ENCODE peak calls at places on chromosomes 1 and 21, in seven cellular contexts. O is left lung, I is fibroblast of lung, K is kidney, D is heart left ventricle, Q is upper lobe of right lung, P is suprapubic skin. X is an unnamed sample. For H3K36me3, the result is how much of the 10 kb centered on the place peaks cover.

GRCh38 chr1:153544453-153545066 is 1.0 kb downstream of the S100A4 start:
- DNase-seq in O (no peak), I (no peak), K (peak), D (no peak), Q (no peak), P (no peak), X (no peak)

GRCh38 chr1:3068400-3069361 is at the start of gene PRDM16:
- DNase-seq in O (peak), I (peak), K (peak), D (peak), Q (peak), P (no peak), X (peak)

GRCh38 chr1:168734271-168734670 is 5.3 kb upstream of the DPT start:
- DNase-seq in O (no peak), I (no peak), K (no peak), D (peak), Q (no peak), P (no peak), X (no peak)

GRCh38 chr1:45325816-45326506 is 734 bp upstream of the HPDL start:
- DNase-seq in O (no peak), I (peak), K (no peak), D (no peak), Q (no peak), P (no peak), X (no peak)

GRCh38 chr1:103220503-103221095 is 112.3 kb upstream of the COL11A1 start:
- DNase-seq in O (no peak), I (peak), K (no peak), D (no peak), Q (no peak), P (no peak), X (no peak)

GRCh38 chr1:65795311-65795710 is 2.6 kb downstream of the PDE4B start:
- DNase-seq in O (no peak), I (no peak), K (no peak), D (no peak), Q (no peak), P (no peak), X (no peak)

GRCh38 chr1:5455651-5456050 is 536.6 kb downstream of the NPHP4 start:
- DNase-seq in O (no peak), I (no peak), K (no peak), D (no peak), Q (no peak), P (no peak), X (no peak)

GRCh38 chr21:38861989-38862683 is 56.4 kb downstream of the ETS2 start:
- DNase-seq in O (no peak), I (peak), K (no peak), D (no peak), Q (no peak), P (no peak), X (no peak)

GRCh38 chr1:29280780-29281131 is 44.4 kb downstream of the PTPRU start:
- DNase-seq in O (no peak), I (peak), K (no peak), D (no peak), Q (no peak), P (peak), X (no peak)

GRCh38 chr1:41848216-41848952 is 70.3 kb downstream of the HIVEP3 start:
- DNase-seq in O (no peak), I (no peak), K (no peak), D (no peak), Q (no peak), P (no peak), X (no peak)

GRCh38 chr21:34980423-34981115 is 68.5 kb downstream of the RUNX1 start:
- DNase-seq in O (no peak), I (peak), K (no peak), D (no peak), Q (no peak), P (no peak), X (no peak)

GRCh38 chr21:34986561-34987533 is 62.3 kb downstream of the RUNX1 start:
- DNase-seq in O (peak), I (peak), K (no peak), D (no peak), Q (no peak), P (no peak), X (no peak)

GRCh38 chr21:34981793-34982192 is 67.3 kb downstream of the RUNX1 start:
- DNase-seq in O (no peak), I (no peak), K (no peak), D (no peak), Q (no peak), P (no peak), X (no peak)

GRCh38 chr21:34984356-34984755 is 64.7 kb downstream of the RUNX1 start:
- DNase-seq in O (no peak), I (no peak), K (no peak), D (no peak), Q (no peak), P (no peak), X (no peak)

GRCh38 chr21:34983680-34984086 is 65.4 kb downstream of the RUNX1 start:
- DNase-seq in O (no peak), I (peak), K (no peak), D (no peak), Q (no peak), P (no peak), X (no peak)
- H3K27ac ChIP-seq in O (peak), I (peak), K (no peak), D (no peak), Q (peak), P (no peak), X (no peak)

DNA sequence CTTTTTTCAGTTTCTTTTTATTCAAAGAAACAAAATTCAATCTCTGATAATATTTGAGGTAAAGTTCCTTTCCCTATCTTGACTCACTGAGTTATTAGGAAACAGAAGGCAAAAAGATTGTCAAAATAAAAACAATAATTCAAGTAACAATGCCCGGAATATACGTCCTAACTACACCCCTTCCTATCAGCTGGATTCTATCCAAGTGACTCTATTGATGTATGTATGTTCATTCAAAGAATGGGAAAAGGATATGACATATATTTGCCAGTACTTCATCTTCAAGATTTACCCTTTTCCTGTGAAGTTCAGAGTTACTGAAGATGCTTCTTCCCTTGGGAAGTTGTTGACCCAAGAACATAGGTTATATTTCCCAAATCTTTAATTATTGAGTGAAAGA is 13.7 kb downstream of the SPRTN start:
- DNase-seq in O (no peak), I (no peak), K (no peak), D (no peak), Q (no peak), P (no peak), X (no peak)
- H3K36me3 ChIP-seq in O (under half), I (under half), K (under half), D (half or more), Q (half or more), P (half or more), X (under half)

DNA sequence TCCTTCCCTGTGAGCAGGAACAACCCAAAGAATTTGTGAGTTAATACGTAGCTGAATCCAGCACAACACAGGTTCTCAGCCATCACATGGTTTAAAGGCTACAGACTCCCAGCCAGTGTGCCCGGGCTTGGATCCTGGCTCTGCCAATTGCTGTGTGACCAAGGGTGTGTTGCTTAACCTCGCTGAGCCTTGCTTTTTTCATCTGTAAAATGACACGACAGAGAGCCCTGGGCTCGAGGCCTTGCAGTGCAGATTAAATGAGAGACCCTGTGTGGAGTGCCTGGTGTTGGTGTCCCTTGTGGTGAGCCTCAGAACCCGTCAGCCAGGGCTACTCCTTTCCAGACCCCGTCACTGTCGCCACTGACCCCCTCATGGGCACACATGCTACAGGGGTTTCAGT is 39.4 kb downstream of the CHAF1B start:
- DNase-seq in O (peak), I (no peak), K (no peak), D (no peak), Q (no peak), P (no peak), X (no peak)
- H3K27ac ChIP-seq in O (no peak), I (no peak), K (no peak), D (no peak), Q (no peak), P (no peak), X (no peak)

DNA sequence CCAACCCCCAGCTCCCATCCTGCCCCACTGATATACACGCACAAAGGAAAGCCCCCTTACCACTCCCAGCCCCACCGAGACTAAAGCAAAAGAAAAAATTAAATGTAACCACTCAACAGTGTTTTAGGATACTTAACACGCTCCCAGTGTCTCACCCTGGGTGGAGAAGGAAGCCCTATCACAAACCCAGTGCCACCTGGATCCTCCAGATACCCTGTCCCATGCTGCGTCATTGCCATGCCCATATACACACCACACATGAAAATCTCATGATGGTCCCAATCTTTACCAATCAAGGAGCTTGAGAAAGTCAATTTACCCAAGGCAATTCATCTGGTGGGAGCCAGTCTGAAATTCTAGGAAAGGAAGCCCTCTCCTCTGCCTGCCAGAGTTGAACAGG is 11.2 kb downstream of the KIAA1614 start:
- DNase-seq in O (no peak), I (no peak), K (no peak), D (no peak), Q (no peak), P (no peak), X (no peak)
- H3K36me3 ChIP-seq in O (under half), I (under half), K (under half), D (under half), Q (under half), P (under half), X (under half)

GRCh38 chr1:57471995-57472394 is 48.1 kb upstream of the DAB1 start:
- DNase-seq in O (no peak), I (no peak), K (no peak), D (no peak), Q (no peak), P (no peak), X (no peak)

GRCh38 chr1:57475366-57475765 is 51.5 kb upstream of the DAB1 start:
- DNase-seq in O (no peak), I (no peak), K (no peak), D (no peak), Q (no peak), P (no peak), X (no peak)

GRCh38 chr1:57470028-57470427 is 46.2 kb upstream of the DAB1 start:
- DNase-seq in O (no peak), I (peak), K (no peak), D (no peak), Q (no peak), P (no peak), X (no peak)

GRCh38 chr1:57473448-57473847 is 49.6 kb upstream of the DAB1 start:
- DNase-seq in O (no peak), I (no peak), K (no peak), D (no peak), Q (no peak), P (no peak), X (no peak)

GRCh38 chr1:57474097-57474750 is 50.4 kb upstream of the DAB1 start:
- DNase-seq in O (no peak), I (peak), K (no peak), D (no peak), Q (no peak), P (no peak), X (no peak)
- H3K27ac ChIP-seq in O (no peak), I (no peak), K (no peak), D (no peak), Q (no peak), P (no peak), X (no peak)

GRCh38 chr1:35180776-35181374 is 12.1 kb downstream of the SFPQ start:
- DNase-seq in O (no peak), I (peak), K (no peak), D (no peak), Q (no peak), P (no peak), X (no peak)
- H3K36me3 ChIP-seq in O (under half), I (under half), K (half or more), D (half or more), Q (half or more), P (half or more), X (under half)

GRCh38 chr1:186404454-186405051 is 28.9 kb downstream of the ODR4 start:
- DNase-seq in O (no peak), I (peak), K (no peak), D (no peak), Q (no peak), P (no peak), X (no peak)

GRCh38 chr1:186403632-186404031 is 28.0 kb downstream of the ODR4 start:
- DNase-seq in O (no peak), I (no peak), K (no peak), D (no peak), Q (no peak), P (no peak), X (no peak)

DNA sequence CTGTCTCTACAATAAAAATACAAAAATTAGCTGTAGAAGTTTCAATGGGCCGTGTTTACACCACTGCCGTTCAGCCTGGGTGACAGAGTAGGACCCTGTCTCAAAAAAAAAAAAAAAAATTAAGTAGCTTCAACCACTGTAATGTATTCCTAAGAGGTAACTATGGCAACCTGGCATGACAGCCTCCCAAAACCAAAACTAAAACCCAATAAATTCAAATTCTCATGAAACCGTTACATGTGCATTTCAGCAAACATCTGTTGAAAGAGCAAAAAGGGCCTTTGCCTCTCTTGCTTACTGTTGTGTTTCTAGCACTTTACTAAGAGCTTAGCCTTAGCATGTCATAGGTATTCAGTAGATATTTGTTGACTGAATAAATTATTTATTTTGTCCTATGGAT is 33.5 kb downstream of the ODR4 start:
- DNase-seq in O (no peak), I (no peak), K (no peak), D (no peak), Q (no peak), P (no peak), X (no peak)
- H3K27ac ChIP-seq in O (no peak), I (no peak), K (no peak), D (no peak), Q (no peak), P (no peak), X (no peak)

GRCh38 chr1:155816351-155816750 is 40.7 kb downstream of the GON4L start:
- DNase-seq in O (no peak), I (no peak), K (no peak), D (no peak), Q (no peak), P (no peak), X (no peak)

GRCh38 chr1:155812878-155813277 is 44.1 kb downstream of the GON4L start:
- DNase-seq in O (no peak), I (no peak), K (no peak), D (no peak), Q (no peak), P (no peak), X (no peak)

GRCh38 chr1:155813672-155814071 is 43.3 kb downstream of the GON4L start:
- DNase-seq in O (no peak), I (no peak), K (no peak), D (no peak), Q (no peak), P (no peak), X (no peak)
- H3K36me3 ChIP-seq in O (under half), I (under half), K (under half), D (half or more), Q (half or more), P (half or more), X (under half)

DNA sequence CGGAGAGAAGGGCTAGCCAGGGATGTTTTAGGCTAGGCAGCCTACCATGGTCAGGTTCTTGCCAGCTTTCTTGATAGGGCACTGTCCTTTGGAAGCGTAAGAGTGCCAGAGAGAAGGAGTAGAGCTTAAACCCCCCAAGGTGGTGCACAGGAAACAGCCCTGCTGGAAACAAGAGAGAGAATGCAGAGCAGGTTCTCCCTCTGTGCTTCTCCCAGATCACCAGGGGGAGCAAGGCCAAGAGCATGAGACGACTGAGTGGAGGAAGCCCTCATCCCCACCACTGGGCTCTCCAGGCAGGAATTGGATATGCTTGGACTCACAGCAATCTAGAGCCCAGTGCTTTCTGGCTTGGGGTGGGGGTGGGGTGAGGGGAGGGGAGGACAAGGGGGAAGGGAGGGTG is 49.8 kb downstream of the ATP2B4 start:
- DNase-seq in O (no peak), I (no peak), K (no peak), D (no peak), Q (no peak), P (no peak), X (no peak)
- H3K27ac ChIP-seq in O (peak), I (no peak), K (no peak), D (peak), Q (no peak), P (peak), X (no peak)

DNA sequence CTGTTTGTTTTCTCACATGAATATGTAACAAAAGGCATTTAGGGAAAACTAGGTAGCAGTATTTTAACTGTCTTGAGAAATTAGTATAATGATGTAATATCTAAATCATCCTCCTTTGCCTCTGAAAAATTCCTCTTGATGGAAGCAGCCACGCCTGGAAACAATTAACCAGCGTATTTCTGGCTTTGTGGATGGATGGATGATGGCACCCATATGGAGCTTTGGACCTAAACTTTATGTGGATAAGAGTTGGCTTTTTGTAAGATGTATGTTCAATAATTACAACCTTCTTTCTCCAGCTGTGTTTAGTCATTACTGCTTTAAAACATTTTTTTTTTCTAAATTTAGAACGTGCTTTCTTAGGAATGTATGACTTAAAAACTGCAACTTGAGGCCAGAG is 12.7 kb downstream of the CDCA8 start:
- DNase-seq in O (no peak), I (no peak), K (no peak), D (no peak), Q (no peak), P (no peak), X (no peak)
- H3K36me3 ChIP-seq in O (under half), I (under half), K (under half), D (half or more), Q (under half), P (under half), X (under half)